ENCODE peak calls at places on chromosomes 5 and 9, in seven cellular contexts. X, U, Z, P, R, K and A are unnamed samples.

GRCh38 chr9:38008168-38009034 is 60.6 kb downstream of the SHB start:
- DNase-seq in X (peak), R (peak), K (no peak), P (no peak), Z (no peak), U (peak), A (peak)

GRCh38 chr5:14109771-14110170 is 33.4 kb upstream of the TRIO start:
- DNase-seq in P (no peak), U (no peak), Z (no peak), X (no peak), R (peak), K (no peak), A (no peak)

GRCh38 chr5:138305797-138306196 is 25.8 kb downstream of the CDC25C start:
- DNase-seq in P (no peak), Z (no peak), U (no peak), X (no peak), K (peak), R (no peak), A (no peak)

GRCh38 chr5:103375356-103375755 is 116.8 kb downstream of the MACIR start:
- DNase-seq in R (peak), U (peak), P (no peak), K (no peak), X (peak), Z (no peak), A (no peak)

GRCh38 chr5:78720234-78720985 is 71.8 kb upstream of the LHFPL2 start:
- DNase-seq in Z (no peak), P (no peak), R (no peak), X (no peak), U (no peak), K (no peak), A (no peak)

GRCh38 chr5:51377151-51378060 is 5.8 kb upstream of the ISL1 start:
- DNase-seq in P (no peak), K (no peak), U (no peak), X (no peak), R (no peak), Z (no peak), A (no peak)

GRCh38 chr5:457195-457961 is 14.4 kb downstream of the EXOC3 start:
- DNase-seq in P (no peak), U (no peak), K (peak), X (no peak), Z (no peak), R (no peak), A (no peak)

GRCh38 chr5:1330847-1331831 is 13.8 kb downstream of the CLPTM1L start:
- DNase-seq in P (no peak), R (no peak), X (no peak), U (no peak), K (no peak), Z (no peak), A (no peak)

GRCh38 chr9:35688558-35689350 is 971 bp downstream of the TPM2 start:
- DNase-seq in K (no peak), U (peak), R (peak), P (no peak), X (peak), Z (no peak), A (no peak)

GRCh38 chr5:132500931-132501628 is 10.5 kb upstream of the IRF1 start:
- DNase-seq in U (no peak), Z (no peak), X (no peak), P (peak), R (peak), K (peak), A (peak)

GRCh38 chr9:76417394-76417793 is 23.2 kb upstream of the RFK start:
- DNase-seq in K (no peak), X (no peak), U (no peak), R (no peak), Z (no peak), P (no peak), A (no peak)

GRCh38 chr9:134390537-134390936 is 64.3 kb downstream of the RXRA start:
- DNase-seq in R (no peak), U (no peak), K (no peak), X (no peak), Z (no peak), P (no peak), A (peak)

GRCh38 chr9:130597228-130597627 is 17.9 kb downstream of the FUBP3 start:
- DNase-seq in X (no peak), Z (no peak), K (no peak), P (no peak), U (no peak), R (no peak), A (no peak)

GRCh38 chr5:100406640-100407039 is 128.5 kb upstream of the FAM174A start:
- DNase-seq in X (peak), U (no peak), R (no peak), K (no peak), P (no peak), Z (no peak), A (no peak)

GRCh38 chr9:137697193-137697592 is 78.4 kb downstream of the EHMT1 start:
- DNase-seq in X (no peak), P (no peak), K (no peak), U (no peak), R (no peak), Z (no peak), A (no peak)

GRCh38 chr5:160547061-160547460 is 125.4 kb downstream of the PTTG1 start:
- DNase-seq in P (no peak), X (no peak), U (no peak), K (no peak), Z (no peak), R (no peak), A (no peak)

GRCh38 chr5:95261369-95262175 is 23.3 kb downstream of the MCTP1 start:
- DNase-seq in Z (no peak), X (peak), P (peak), K (no peak), U (peak), R (peak), A (no peak)
- TF ChIP-seq CTCF in Z (peak), X (peak), P (peak), K (peak), U (peak), R (peak), A (peak)

DNA sequence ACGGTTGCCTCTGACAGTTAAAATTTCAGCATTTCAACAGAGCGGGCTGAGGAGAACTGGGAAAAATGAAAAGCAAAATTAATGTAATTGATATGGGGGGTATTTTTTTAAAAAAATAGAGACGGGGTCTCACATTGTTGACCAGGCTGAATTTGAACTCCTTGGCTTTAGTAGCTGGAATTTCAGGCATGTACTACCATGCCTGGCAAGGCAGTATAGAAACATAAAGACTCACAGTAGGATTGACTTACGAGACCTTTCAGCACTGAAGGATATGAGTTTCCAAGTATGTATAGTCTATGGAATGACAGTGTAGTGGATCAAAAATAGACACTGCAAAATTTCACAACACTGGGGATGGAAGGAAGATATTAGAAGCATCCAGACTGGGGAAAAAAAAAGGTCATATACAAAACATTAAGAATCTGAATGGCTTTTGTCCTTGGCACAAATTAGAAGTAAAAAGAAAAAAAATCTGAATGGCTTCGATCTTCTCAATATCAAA is 6.8 kb downstream of the DCP2 start:
- DNase-seq in X (no peak), Z (no peak), U (no peak), K (no peak), R (no peak), P (no peak), A (no peak)
- H3K4me3 ChIP-seq in X (no peak), Z (no peak), U (no peak), K (no peak), R (no peak), P (no peak), A (no peak)

DNA sequence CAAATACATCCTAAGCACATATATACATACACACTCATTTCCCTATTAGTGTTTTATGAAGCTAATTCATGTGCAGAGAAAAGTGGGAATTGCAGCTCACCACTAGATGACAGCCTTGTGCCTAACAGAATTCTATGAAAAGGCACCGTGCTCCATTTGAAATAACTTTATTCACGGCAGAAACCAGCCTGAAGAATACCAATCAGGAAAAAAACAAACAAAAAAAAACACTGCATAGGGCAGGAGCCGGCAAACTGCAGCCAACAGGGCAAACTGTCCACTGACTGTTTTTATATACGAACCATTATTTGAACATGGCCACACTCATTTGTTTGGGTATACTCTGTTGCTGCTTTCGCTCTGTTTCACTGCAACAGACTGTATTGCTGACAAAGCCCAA is 33.6 kb downstream of the ERMP1 start:
- DNase-seq in Z (no peak), K (no peak), R (peak), X (peak), U (peak), P (no peak), A (no peak)
- TF ChIP-seq CTCF in Z (peak), K (peak), R (peak), X (peak), U (peak), P (peak), A (peak)

GRCh38 chr9:128362774-128363173 is 8.4 kb upstream of the URM1 start:
- DNase-seq in K (no peak), U (no peak), X (no peak), P (no peak), R (no peak), Z (no peak), A (no peak)

GRCh38 chr9:128360826-128361225 is 10.3 kb upstream of the URM1 start:
- DNase-seq in K (no peak), P (no peak), Z (no peak), U (no peak), R (no peak), X (no peak), A (no peak)

GRCh38 chr9:128358861-128359260 is 12.3 kb upstream of the URM1 start:
- DNase-seq in Z (no peak), U (no peak), R (no peak), K (no peak), P (no peak), X (no peak), A (no peak)

GRCh38 chr9:128361981-128362646 is 9.1 kb upstream of the URM1 start:
- DNase-seq in P (peak), Z (no peak), X (peak), K (peak), U (peak), R (peak), A (peak)

DNA sequence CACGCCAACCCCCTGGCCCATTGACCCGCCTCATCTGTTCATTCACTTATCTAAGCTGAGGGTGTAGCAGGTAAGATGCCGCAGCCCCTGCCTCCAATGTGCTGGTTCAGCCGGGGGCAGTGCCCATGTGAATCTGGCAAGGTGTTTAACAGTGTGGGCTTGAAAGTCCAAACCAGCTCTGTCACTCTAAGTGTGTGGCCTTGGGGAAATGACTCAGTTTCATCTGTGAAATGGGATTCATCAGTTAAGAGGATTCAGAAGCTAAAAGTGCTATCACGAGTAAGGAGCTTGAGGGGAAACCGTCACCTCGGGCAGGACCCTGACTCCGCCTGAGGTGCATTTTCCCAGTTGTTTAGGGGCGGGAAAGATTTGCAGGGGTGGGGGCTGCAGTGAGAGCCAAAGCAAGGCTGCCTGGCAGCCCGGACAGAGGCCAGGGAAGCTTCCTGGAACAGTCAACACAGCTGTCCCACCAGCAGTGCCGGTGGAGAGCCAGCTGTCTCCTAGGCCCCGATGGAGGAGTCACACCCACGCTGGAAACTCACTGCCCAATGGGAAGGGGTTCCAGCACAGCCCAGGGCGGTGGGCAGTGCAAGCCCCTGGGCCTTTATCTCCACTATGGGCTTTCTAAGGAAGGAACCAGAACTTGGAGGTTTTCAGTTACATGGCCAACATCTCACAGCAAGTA is 9.7 kb upstream of the URM1 start:
- DNase-seq in K (no peak), U (no peak), R (no peak), Z (no peak), X (no peak), P (no peak), A (no peak)
- H3K4me3 ChIP-seq in K (peak), U (peak), R (peak), Z (peak), X (no peak), P (peak), A (no peak)

DNA sequence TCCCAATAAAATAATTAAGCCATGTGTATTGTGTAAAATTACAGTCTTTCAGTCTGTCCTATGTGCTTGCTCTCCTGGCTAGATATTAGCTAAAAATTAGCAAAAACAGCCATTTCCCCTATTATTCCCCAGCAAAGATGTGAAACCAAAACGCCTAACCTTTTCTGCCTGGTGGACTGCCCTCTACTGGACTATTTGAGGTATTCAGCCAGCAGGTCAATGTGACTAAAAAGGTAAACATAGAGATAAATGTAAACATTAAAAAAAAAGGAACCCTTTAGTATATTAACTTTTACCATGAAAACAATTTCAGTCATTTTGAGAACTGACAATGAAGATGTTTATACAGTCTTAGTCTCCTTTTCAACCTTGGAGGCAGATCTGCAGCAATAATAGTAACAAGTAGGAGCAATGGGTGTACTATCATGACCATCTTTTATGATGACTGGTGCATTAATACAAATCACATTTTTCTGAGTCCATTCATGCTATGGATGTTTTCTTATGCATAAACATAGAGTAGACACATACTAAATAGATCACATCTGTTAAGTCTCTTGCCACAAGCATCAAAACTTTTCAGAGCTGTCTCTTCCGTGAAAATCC is 10.1 kb downstream of the ATG12 start:
- DNase-seq in X (no peak), P (peak), U (no peak), K (no peak), R (peak), Z (no peak), A (peak)
- TF ChIP-seq CTCF in X (peak), P (peak), U (peak), K (peak), R (peak), Z (peak), A (peak)

DNA sequence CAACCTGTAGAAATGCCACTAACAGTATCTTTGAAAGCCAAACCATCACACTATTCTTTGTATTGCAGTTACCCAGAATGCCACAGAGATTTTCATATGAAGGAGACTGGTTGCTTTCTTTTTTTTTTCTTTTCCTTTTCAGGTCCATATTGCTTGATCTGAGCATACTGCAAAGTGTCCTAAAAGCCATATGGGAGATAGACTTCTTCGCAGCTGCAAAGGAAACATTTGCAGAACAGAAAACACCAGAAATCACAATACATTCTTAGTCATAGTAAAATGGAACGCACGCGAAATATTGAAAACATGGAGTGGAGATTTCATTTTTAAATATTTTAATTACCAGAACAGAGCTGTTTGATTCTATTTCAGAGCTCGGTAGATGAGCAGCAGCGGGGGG is 284.1 kb downstream of the NFIB start:
- DNase-seq in X (no peak), U (no peak), R (no peak), K (no peak), Z (no peak), P (no peak), A (no peak)
- H3K4me3 ChIP-seq in X (peak), U (peak), R (no peak), K (peak), Z (no peak), P (no peak), A (no peak)

DNA sequence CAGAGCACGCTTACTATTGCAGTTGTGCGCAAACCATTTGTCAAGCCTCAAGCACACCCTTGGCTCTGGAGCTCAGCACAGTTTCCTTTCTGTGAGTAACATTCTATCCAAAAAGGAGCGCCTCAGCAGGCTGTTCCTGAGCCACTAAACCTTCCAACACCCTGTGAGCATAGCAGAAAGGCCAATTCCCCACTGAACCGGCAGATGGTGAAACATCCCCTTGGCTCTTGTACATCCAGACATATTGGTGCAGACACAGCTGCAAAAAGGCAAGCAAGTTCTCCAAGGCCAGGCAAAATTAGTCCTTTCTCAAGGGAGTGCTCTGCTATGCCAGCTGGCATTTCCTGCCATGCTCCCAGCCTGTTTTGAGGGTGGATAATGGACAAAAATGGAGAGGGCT is 44.1 kb upstream of the CEMIP2 start:
- DNase-seq in Z (no peak), X (no peak), R (peak), U (no peak), P (no peak), K (peak), A (no peak)
- TF ChIP-seq CTCF in Z (no peak), X (peak), R (peak), U (peak), P (no peak), K (no peak), A (no peak)

GRCh38 chr5:76495870-76496269 is 92.8 kb downstream of the IQGAP2 start:
- DNase-seq in P (no peak), K (no peak), Z (no peak), R (no peak), U (no peak), X (no peak), A (no peak)
- H3K4me3 ChIP-seq in P (no peak), K (no peak), Z (no peak), R (no peak), U (no peak), X (no peak), A (no peak)